ENCODE peak calls at places on chromosomes 11 and 22, in five cellular contexts. G is fibroblast of lung, J is IMR-90, T is neuronal stem cell, C is amniotic stem cell. Q is an unnamed sample.

GRCh38 chr11:59754859-59755700 is at the start of gene STX3:
- DNase-seq in G (peak), J (peak), T (peak), C (peak), Q (peak)

GRCh38 chr22:43848366-43849171 is 13.7 kb downstream of the SULT4A1 start:
- DNase-seq in G (peak), J (peak), T (no peak), C (no peak), Q (no peak)

GRCh38 chr11:114149689-114150407 is 90.3 kb downstream of the ZBTB16 start:
- DNase-seq in G (no peak), J (no peak), T (no peak), C (no peak), Q (peak)

GRCh38 chr11:3939211-3939610 is 83.7 kb downstream of the STIM1 start:
- DNase-seq in G (peak), J (peak), T (no peak), C (peak), Q (peak)

GRCh38 chr11:19116315-19116970 is 525 bp upstream of the ZDHHC13 start:
- DNase-seq in G (no peak), J (no peak), T (no peak), C (no peak), Q (no peak)

GRCh38 chr11:35126879-35127576 is 11.9 kb upstream of the CD44 start:
- DNase-seq in G (no peak), J (no peak), T (no peak), C (no peak), Q (no peak)

GRCh38 chr11:33445761-33446161 is 188.6 kb downstream of the HIPK3 start:
- DNase-seq in G (peak), J (peak), T (no peak), C (no peak), Q (peak)

GRCh38 chr11:102385053-102385976 is 38.3 kb downstream of the BIRC2 start:
- DNase-seq in G (no peak), J (no peak), T (no peak), C (no peak), Q (no peak)

GRCh38 chr22:37051629-37052385 is at the start of gene KCTD17:
- DNase-seq in G (peak), J (peak), T (peak), C (peak), Q (peak)

GRCh38 chr22:39021552-39022250 is 774 bp downstream of the APOBEC3D start:
- DNase-seq in G (no peak), J (no peak), T (no peak), C (no peak), Q (peak)

GRCh38 chr11:115919341-115920086 is 415.3 kb upstream of the CADM1 start:
- DNase-seq in G (peak), J (peak), T (no peak), C (no peak), Q (peak)

GRCh38 chr11:120021978-120022377 is 115.9 kb downstream of the TRIM29 start:
- DNase-seq in G (no peak), J (no peak), T (no peak), C (no peak), Q (no peak)

GRCh38 chr11:10809373-10810199 is 860 bp upstream of the EIF4G2 start:
- DNase-seq in G (peak), J (peak), T (peak), C (no peak), Q (peak)

GRCh38 chr11:123630126-123630531 is 24.3 kb downstream of the SCN3B start:
- DNase-seq in G (no peak), J (no peak), T (no peak), C (no peak), Q (no peak)

GRCh38 chr22:31291716-31292644 is at the start of gene PIK3IP1:
- DNase-seq in G (peak), J (peak), T (peak), C (peak), Q (peak)

Q was measured in mesenchymal stem cell.